ENCODE peak calls at places on chromosomes 6 and 20, in eight cellular contexts. One of them, this sample, is unnamed.

GRCh38 chr6:138805431-138805830 is 9.5 kb downstream of the ECT2L start:
- DNase-seq in tibial artery: no peak
- DNase-seq in neural progenitor cell: no peak
- DNase-seq in nephron progenitor cell: no peak
- DNase-seq in glutamatergic neuron: no peak
- DNase-seq in uterus: no peak
- DNase-seq in endothelial cell: no peak
- DNase-seq in choroid plexus epithelial cell: peak
- DNase-seq in this sample: no peak

GRCh38 chr20:40497781-40498691 is 191.0 kb downstream of the MAFB start:
- DNase-seq in glutamatergic neuron: no peak
- DNase-seq in choroid plexus epithelial cell: no peak
- DNase-seq in neural progenitor cell: no peak
- DNase-seq in tibial artery: peak
- DNase-seq in nephron progenitor cell: no peak
- DNase-seq in uterus: no peak
- DNase-seq in endothelial cell: no peak
- DNase-seq in this sample: no peak

GRCh38 chr6:160348552-160349441 is 619 bp downstream of the SLC22A3 start:
- DNase-seq in uterus: no peak
- DNase-seq in choroid plexus epithelial cell: peak
- DNase-seq in glutamatergic neuron: peak
- DNase-seq in neural progenitor cell: peak
- DNase-seq in nephron progenitor cell: peak
- DNase-seq in endothelial cell: peak
- DNase-seq in tibial artery: no peak
- DNase-seq in this sample: no peak

GRCh38 chr6:10882654-10883053 is 813 bp upstream of the GCM2 start:
- DNase-seq in neural progenitor cell: peak
- DNase-seq in glutamatergic neuron: no peak
- DNase-seq in endothelial cell: peak
- DNase-seq in uterus: no peak
- DNase-seq in choroid plexus epithelial cell: no peak
- DNase-seq in nephron progenitor cell: peak
- DNase-seq in tibial artery: no peak
- DNase-seq in this sample: no peak

GRCh38 chr6:105136433-105137350 is 43.1 kb downstream of the POPDC3 start:
- DNase-seq in nephron progenitor cell: peak
- DNase-seq in neural progenitor cell: peak
- DNase-seq in choroid plexus epithelial cell: peak
- DNase-seq in glutamatergic neuron: peak
- DNase-seq in tibial artery: peak
- DNase-seq in endothelial cell: peak
- DNase-seq in uterus: peak
- DNase-seq in this sample: peak

GRCh38 chr6:89818977-89819335 is 638 bp downstream of the MDN1 start:
- DNase-seq in glutamatergic neuron: no peak
- DNase-seq in choroid plexus epithelial cell: peak
- DNase-seq in endothelial cell: no peak
- DNase-seq in nephron progenitor cell: no peak
- DNase-seq in uterus: no peak
- DNase-seq in tibial artery: no peak
- DNase-seq in neural progenitor cell: peak
- DNase-seq in this sample: no peak

GRCh38 chr6:74596586-74596985 is 609.3 kb downstream of the COL12A1 start:
- DNase-seq in nephron progenitor cell: no peak
- DNase-seq in choroid plexus epithelial cell: peak
- DNase-seq in glutamatergic neuron: no peak
- DNase-seq in neural progenitor cell: no peak
- DNase-seq in uterus: no peak
- DNase-seq in tibial artery: no peak
- DNase-seq in endothelial cell: no peak
- DNase-seq in this sample: no peak

GRCh38 chr6:106156863-106157262 is 70.7 kb downstream of the PRDM1 start:
- DNase-seq in uterus: no peak
- DNase-seq in choroid plexus epithelial cell: no peak
- DNase-seq in neural progenitor cell: no peak
- DNase-seq in glutamatergic neuron: no peak
- DNase-seq in tibial artery: no peak
- DNase-seq in endothelial cell: no peak
- DNase-seq in nephron progenitor cell: no peak
- DNase-seq in this sample: no peak

GRCh38 chr20:62370115-62370806 is 3.1 kb upstream of the LAMA5 start:
- DNase-seq in neural progenitor cell: no peak
- DNase-seq in endothelial cell: no peak
- DNase-seq in tibial artery: peak
- DNase-seq in glutamatergic neuron: peak
- DNase-seq in uterus: no peak
- DNase-seq in nephron progenitor cell: no peak
- DNase-seq in choroid plexus epithelial cell: no peak
- DNase-seq in this sample: no peak

GRCh38 chr6:51996296-51996947 is 91.0 kb downstream of the PKHD1 start:
- DNase-seq in neural progenitor cell: no peak
- DNase-seq in endothelial cell: no peak
- DNase-seq in choroid plexus epithelial cell: no peak
- DNase-seq in glutamatergic neuron: no peak
- DNase-seq in tibial artery: no peak
- DNase-seq in nephron progenitor cell: no peak
- DNase-seq in uterus: no peak
- DNase-seq in this sample: no peak

GRCh38 chr6:103854059-103854458 is 1005.7 kb downstream of the HACE1 start:
- DNase-seq in endothelial cell: no peak
- DNase-seq in tibial artery: no peak
- DNase-seq in nephron progenitor cell: no peak
- DNase-seq in neural progenitor cell: peak
- DNase-seq in uterus: no peak
- DNase-seq in choroid plexus epithelial cell: no peak
- DNase-seq in glutamatergic neuron: no peak
- DNase-seq in this sample: no peak

GRCh38 chr6:56491606-56492328 is 150.9 kb downstream of the DST start:
- DNase-seq in uterus: peak
- DNase-seq in glutamatergic neuron: no peak
- DNase-seq in nephron progenitor cell: no peak
- DNase-seq in choroid plexus epithelial cell: peak
- DNase-seq in neural progenitor cell: no peak
- DNase-seq in endothelial cell: no peak
- DNase-seq in tibial artery: no peak
- DNase-seq in this sample: no peak

GRCh38 chr6:2743280-2744205 is 7.2 kb downstream of the MYLK4 start:
- DNase-seq in endothelial cell: no peak
- DNase-seq in choroid plexus epithelial cell: no peak
- DNase-seq in nephron progenitor cell: no peak
- DNase-seq in uterus: no peak
- DNase-seq in glutamatergic neuron: no peak
- DNase-seq in tibial artery: no peak
- DNase-seq in neural progenitor cell: no peak
- DNase-seq in this sample: no peak

GRCh38 chr6:149437212-149437611 is 37.1 kb downstream of the SUMO4 start:
- DNase-seq in tibial artery: no peak
- DNase-seq in uterus: no peak
- DNase-seq in endothelial cell: no peak
- DNase-seq in neural progenitor cell: no peak
- DNase-seq in glutamatergic neuron: no peak
- DNase-seq in nephron progenitor cell: no peak
- DNase-seq in choroid plexus epithelial cell: no peak
- DNase-seq in this sample: no peak

GRCh38 chr6:11381801-11382513 is 149.5 kb upstream of the NEDD9 start:
- DNase-seq in neural progenitor cell: no peak
- DNase-seq in choroid plexus epithelial cell: no peak
- DNase-seq in endothelial cell: no peak
- DNase-seq in glutamatergic neuron: no peak
- DNase-seq in uterus: no peak
- DNase-seq in nephron progenitor cell: no peak
- DNase-seq in tibial artery: no peak
- DNase-seq in this sample: no peak

GRCh38 chr6:46862381-46862780 is 59.4 kb downstream of the ADGRF5 start:
- DNase-seq in choroid plexus epithelial cell: no peak
- DNase-seq in endothelial cell: no peak
- DNase-seq in neural progenitor cell: no peak
- DNase-seq in tibial artery: no peak
- DNase-seq in nephron progenitor cell: no peak
- DNase-seq in glutamatergic neuron: no peak
- DNase-seq in uterus: no peak
- DNase-seq in this sample: no peak
- TF ChIP-seq CTCF in choroid plexus epithelial cell: no peak
- TF ChIP-seq CTCF in endothelial cell: no peak
- TF ChIP-seq CTCF in neural progenitor cell: no peak
- TF ChIP-seq CTCF in tibial artery: no peak
- TF ChIP-seq CTCF in nephron progenitor cell: no peak
- TF ChIP-seq CTCF in glutamatergic neuron: no peak
- TF ChIP-seq CTCF in uterus: no peak
- TF ChIP-seq CTCF in this sample: peak

DNA sequence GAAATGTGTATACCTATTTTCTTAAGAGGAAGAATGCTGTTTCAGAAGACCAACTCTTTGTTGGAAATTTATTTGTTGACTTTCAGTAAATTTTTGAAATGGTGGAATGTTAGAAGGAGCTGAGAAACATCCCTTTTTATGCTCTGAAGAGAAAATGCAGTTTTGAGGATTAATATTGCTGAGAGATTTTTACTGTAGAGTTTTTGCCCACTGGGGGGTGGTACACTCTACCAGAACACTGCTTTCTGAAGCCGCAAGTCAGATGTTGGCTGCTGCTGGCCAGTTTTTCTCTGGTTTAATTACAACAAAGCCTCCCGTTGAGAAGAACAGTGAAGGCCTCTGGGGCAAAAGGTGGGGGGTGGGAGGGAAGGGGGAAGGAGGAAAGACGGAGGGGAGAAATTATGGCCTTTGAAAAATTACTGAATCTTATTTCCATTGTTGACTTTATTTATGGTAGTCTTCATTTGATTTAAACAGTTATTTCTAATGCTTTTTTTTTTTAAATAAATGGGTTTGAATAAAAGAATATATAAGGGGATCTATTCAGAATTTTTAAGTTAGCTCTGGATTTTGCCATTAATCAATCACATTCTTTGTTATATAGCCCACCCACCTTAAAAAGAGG is 3.0 kb downstream of the FLRT3 start:
- DNase-seq in choroid plexus epithelial cell: peak
- DNase-seq in neural progenitor cell: peak
- DNase-seq in glutamatergic neuron: peak
- DNase-seq in endothelial cell: peak
- DNase-seq in nephron progenitor cell: peak
- DNase-seq in uterus: peak
- DNase-seq in tibial artery: no peak
- DNase-seq in this sample: no peak
- TF ChIP-seq CTCF in choroid plexus epithelial cell: peak
- TF ChIP-seq CTCF in neural progenitor cell: peak
- TF ChIP-seq CTCF in glutamatergic neuron: peak
- TF ChIP-seq CTCF in endothelial cell: peak
- TF ChIP-seq CTCF in nephron progenitor cell: peak
- TF ChIP-seq CTCF in uterus: peak
- TF ChIP-seq CTCF in tibial artery: no peak
- TF ChIP-seq CTCF in this sample: peak

GRCh38 chr20:38171301-38172010 is 6.4 kb upstream of the TGM2 start:
- DNase-seq in glutamatergic neuron: no peak
- DNase-seq in neural progenitor cell: no peak
- DNase-seq in nephron progenitor cell: no peak
- DNase-seq in endothelial cell: no peak
- DNase-seq in tibial artery: peak
- DNase-seq in uterus: no peak
- DNase-seq in choroid plexus epithelial cell: no peak
- DNase-seq in this sample: no peak

GRCh38 chr20:38170219-38170902 is 5.3 kb upstream of the TGM2 start:
- DNase-seq in endothelial cell: no peak
- DNase-seq in tibial artery: peak
- DNase-seq in glutamatergic neuron: no peak
- DNase-seq in uterus: no peak
- DNase-seq in neural progenitor cell: no peak
- DNase-seq in choroid plexus epithelial cell: peak
- DNase-seq in nephron progenitor cell: no peak
- DNase-seq in this sample: no peak

GRCh38 chr20:38173237-38174156 is 8.4 kb upstream of the TGM2 start:
- DNase-seq in uterus: no peak
- DNase-seq in glutamatergic neuron: no peak
- DNase-seq in neural progenitor cell: peak
- DNase-seq in tibial artery: peak
- DNase-seq in nephron progenitor cell: no peak
- DNase-seq in choroid plexus epithelial cell: peak
- DNase-seq in endothelial cell: no peak
- DNase-seq in this sample: no peak

GRCh38 chr20:38170914-38171300 is 5.8 kb upstream of the TGM2 start:
- DNase-seq in uterus: no peak
- DNase-seq in neural progenitor cell: no peak
- DNase-seq in nephron progenitor cell: no peak
- DNase-seq in choroid plexus epithelial cell: no peak
- DNase-seq in tibial artery: peak
- DNase-seq in glutamatergic neuron: no peak
- DNase-seq in endothelial cell: no peak
- DNase-seq in this sample: no peak

DNA sequence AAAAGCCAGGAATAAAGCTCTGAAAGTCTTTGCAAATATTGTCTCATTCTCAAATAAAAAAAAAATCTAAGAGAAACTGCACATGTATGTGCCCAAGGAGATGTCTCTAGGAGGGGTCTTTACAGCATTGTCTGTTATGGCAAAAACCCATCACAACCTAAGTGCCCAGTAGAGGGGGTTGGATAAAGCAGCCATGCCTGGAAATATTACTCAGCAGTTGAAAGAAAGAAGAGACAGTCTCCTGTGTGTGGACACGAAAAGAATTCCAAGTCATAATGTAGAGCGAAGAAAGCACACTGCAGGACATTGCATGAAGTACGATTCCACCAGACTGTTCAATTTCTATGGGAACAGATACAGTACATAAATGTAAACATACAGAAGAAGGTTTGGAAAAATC is 7.3 kb upstream of the TGM2 start:
- DNase-seq in neural progenitor cell: no peak
- DNase-seq in tibial artery: no peak
- DNase-seq in glutamatergic neuron: no peak
- DNase-seq in endothelial cell: no peak
- DNase-seq in choroid plexus epithelial cell: peak
- DNase-seq in uterus: no peak
- DNase-seq in nephron progenitor cell: no peak
- DNase-seq in this sample: no peak
- TF ChIP-seq CTCF in neural progenitor cell: no peak
- TF ChIP-seq CTCF in tibial artery: no peak
- TF ChIP-seq CTCF in glutamatergic neuron: no peak
- TF ChIP-seq CTCF in endothelial cell: no peak
- TF ChIP-seq CTCF in choroid plexus epithelial cell: peak
- TF ChIP-seq CTCF in uterus: no peak
- TF ChIP-seq CTCF in nephron progenitor cell: no peak
- TF ChIP-seq CTCF in this sample: peak

GRCh38 chr20:58155148-58155925 is 73.1 kb downstream of the ANKRD60 start:
- DNase-seq in glutamatergic neuron: no peak
- DNase-seq in uterus: no peak
- DNase-seq in tibial artery: no peak
- DNase-seq in endothelial cell: no peak
- DNase-seq in neural progenitor cell: no peak
- DNase-seq in nephron progenitor cell: no peak
- DNase-seq in choroid plexus epithelial cell: no peak
- DNase-seq in this sample: no peak
- TF ChIP-seq CTCF in glutamatergic neuron: no peak
- TF ChIP-seq CTCF in uterus: no peak
- TF ChIP-seq CTCF in tibial artery: no peak
- TF ChIP-seq CTCF in endothelial cell: no peak
- TF ChIP-seq CTCF in neural progenitor cell: peak
- TF ChIP-seq CTCF in nephron progenitor cell: no peak
- TF ChIP-seq CTCF in choroid plexus epithelial cell: no peak
- TF ChIP-seq CTCF in this sample: no peak

GRCh38 chr6:14280766-14281293 is 163.3 kb downstream of the CD83 start:
- DNase-seq in tibial artery: no peak
- DNase-seq in neural progenitor cell: peak
- DNase-seq in glutamatergic neuron: no peak
- DNase-seq in endothelial cell: no peak
- DNase-seq in uterus: no peak
- DNase-seq in choroid plexus epithelial cell: no peak
- DNase-seq in nephron progenitor cell: no peak
- DNase-seq in this sample: no peak
- TF ChIP-seq CTCF in tibial artery: no peak
- TF ChIP-seq CTCF in neural progenitor cell: peak
- TF ChIP-seq CTCF in glutamatergic neuron: no peak
- TF ChIP-seq CTCF in endothelial cell: no peak
- TF ChIP-seq CTCF in uterus: no peak
- TF ChIP-seq CTCF in choroid plexus epithelial cell: peak
- TF ChIP-seq CTCF in nephron progenitor cell: no peak
- TF ChIP-seq CTCF in this sample: no peak